ENCODE peak calls at places on chromosomes 4 and X, in four cellular contexts. M is T-cell, N is hypothalamus, B is lower leg skin. C is an unnamed sample.

GRCh38 chr4:173990126-173990878 is 293.2 kb downstream of the FBXO8 start:
- DNase-seq in M (no peak), N (no peak), B (no peak), C (no peak)

GRCh38 chr4:40216622-40217366 is 20.0 kb downstream of the RHOH start:
- DNase-seq in M (no peak), N (no peak), B (no peak), C (no peak)

GRCh38 chr4:185534850-185535761 is at the start of gene PDLIM3:
- DNase-seq in M (no peak), N (peak), B (peak), C (no peak)

GRCh38 chr4:96525901-96526300 is 686.0 kb downstream of the PDHA2 start:
- DNase-seq in M (no peak), N (no peak), B (no peak), C (no peak)

GRCh38 chr4:88674565-88674964 is 23.1 kb downstream of the NAP1L5 start:
- DNase-seq in M (no peak), N (no peak), B (no peak), C (no peak)

GRCh38 chr4:20889901-20890300 is 189.6 kb downstream of the PACRGL start:
- DNase-seq in M (no peak), N (no peak), B (no peak), C (no peak)

GRCh38 chr4:33494150-33494549 is 2750.2 kb downstream of the ARAP2 start:
- DNase-seq in M (no peak), N (no peak), B (no peak), C (no peak)

GRCh38 chrX:85851418-85851817 is 195.9 kb downstream of the CHM start:
- DNase-seq in M (no peak), N (no peak), B (no peak), C (no peak)